ENCODE peak calls at places on chromosome 3, in nine cellular contexts. I is transverse colon, J is H1, N is IMR-90, R is gastrocnemius medialis, D is right lobe of liver, T is breast epithelium, U is thyroid gland, B is uterus. L is an unnamed sample.

GRCh38 chr3:117665311-117665710 is 955.7 kb downstream of the TUSC7 start:
- DNase-seq in I (peak; percentile 17), J (no peak), N (no peak), R (no peak), D (no peak), T (peak; percentile 54), U (peak; percentile 4), B (no peak), L (peak; percentile 19)

GRCh38 chr3:171461087-171461917 is 1.1 kb upstream of the TNIK start:
- DNase-seq in I (peak; percentile 60), J (no peak), N (peak; percentile 44), R (peak; percentile 60), D (no peak), T (no peak), U (peak; percentile 54), B (no peak), L (no peak)

GRCh38 chr3:120404876-120405275 is 45.9 kb downstream of the FSTL1 start:
- DNase-seq in I (no peak), J (no peak), N (peak; percentile 25), R (no peak), D (no peak), T (no peak), U (no peak), B (no peak), L (no peak)

GRCh38 chr3:11055496-11055895 is 62.9 kb downstream of the SLC6A1 start:
- DNase-seq in I (no peak), J (no peak), N (no peak), R (no peak), D (no peak), T (no peak), U (no peak), B (no peak), L (no peak)

GRCh38 chr3:171218069-171218468 is 191.5 kb upstream of the SLC2A2 start:
- DNase-seq in I (no peak), J (no peak), N (no peak), R (no peak), D (no peak), T (no peak), U (no peak), B (no peak), L (no peak)

GRCh38 chr3:122389197-122389596 is 5.2 kb downstream of the FAM162A start:
- DNase-seq in I (no peak), J (no peak), N (no peak), R (no peak), D (no peak), T (no peak), U (no peak), B (no peak), L (no peak)

GRCh38 chr3:145088917-145089316 is 1072.1 kb downstream of the PLOD2 start:
- DNase-seq in I (no peak), J (no peak), N (no peak), R (no peak), D (no peak), T (no peak), U (no peak), B (no peak), L (no peak)

GRCh38 chr3:111715911-111716523 is 120.9 kb upstream of the ZBED2 start:
- DNase-seq in I (peak; percentile 62), J (no peak), N (peak; percentile 45), R (no peak), D (peak; percentile 60), T (peak; percentile 59), U (peak; percentile 27), B (no peak), L (peak; percentile 29)

GRCh38 chr3:43320288-43320687 is 33.9 kb downstream of the SNRK start:
- DNase-seq in I (no peak), J (no peak), N (no peak), R (no peak), D (no peak), T (no peak), U (no peak), B (no peak), L (no peak)

GRCh38 chr3:110293660-110294059 is 778.0 kb upstream of the NECTIN3 start:
- DNase-seq in I (no peak), J (no peak), N (peak; percentile 37), R (no peak), D (no peak), T (no peak), U (no peak), B (no peak), L (no peak)

GRCh38 chr3:24242012-24242698 is 252.5 kb downstream of the THRB start:
- DNase-seq in I (no peak), J (no peak), N (peak; percentile 45), R (peak; percentile 62), D (no peak), T (no peak), U (no peak), B (no peak), L (peak; percentile 25)

GRCh38 chr3:15667484-15667883 is 65.9 kb downstream of the BTD start:
- DNase-seq in I (no peak), J (no peak), N (no peak), R (no peak), D (no peak), T (no peak), U (no peak), B (no peak), L (no peak)

GRCh38 chr3:171255236-171255806 is 204.9 kb downstream of the TNIK start:
- DNase-seq in I (no peak), J (no peak), N (no peak), R (no peak), D (no peak), T (no peak), U (peak; percentile 12), B (no peak), L (no peak)

GRCh38 chr3:183975981-183976662 is 41.6 kb downstream of the ABCC5 start:
- DNase-seq in I (no peak), J (no peak), N (peak; percentile 35), R (no peak), D (no peak), T (no peak), U (no peak), B (no peak), L (no peak)

GRCh38 chr3:64011685-64012084 is 11.6 kb downstream of the PSMD6 start:
- DNase-seq in I (no peak), J (no peak), N (peak; percentile 83), R (no peak), D (no peak), T (no peak), U (no peak), B (no peak), L (peak; percentile 78)

GRCh38 chr3:111619833-111620232 is 24.7 kb upstream of the ZBED2 start:
- DNase-seq in I (no peak), J (no peak), N (peak; percentile 21), R (no peak), D (no peak), T (no peak), U (peak; percentile 57), B (no peak), L (no peak)

GRCh38 chr3:195003893-195004289 is 267.1 kb downstream of the XXYLT1 start:
- DNase-seq in I (no peak), J (no peak), N (no peak), R (no peak), D (no peak), T (no peak), U (no peak), B (no peak), L (peak; percentile 13)

GRCh38 chr3:195001961-195002861 is 268.7 kb downstream of the XXYLT1 start:
- DNase-seq in I (peak; percentile 78), J (peak; percentile 38), N (peak; percentile 34), R (peak; percentile 24), D (peak; percentile 63), T (no peak), U (peak; percentile 86), B (peak; percentile 34), L (peak; percentile 42)

GRCh38 chr3:195005251-195005620 is 265.7 kb downstream of the XXYLT1 start:
- DNase-seq in I (no peak), J (no peak), N (no peak), R (no peak), D (peak; percentile 33), T (no peak), U (no peak), B (no peak), L (no peak)

GRCh38 chr3:195004512-195005250 is 266.3 kb downstream of the XXYLT1 start:
- DNase-seq in I (no peak), J (no peak), N (no peak), R (no peak), D (peak; percentile 33), T (no peak), U (no peak), B (no peak), L (no peak)

GRCh38 chr3:195003006-195003892 is 267.7 kb downstream of the XXYLT1 start:
- DNase-seq in I (peak; percentile 26), J (no peak), N (no peak), R (peak; percentile 55), D (peak; percentile 43), T (no peak), U (peak; percentile 20), B (peak; percentile 77), L (peak; percentile 35)
- TF ChIP-seq POLR2A in I (no peak), J (no peak), N (no peak), R (no peak), D (no peak), T (no peak), U (no peak), B (no peak), L (no peak)

GRCh38 chr3:39408493-39409372 is 2.2 kb downstream of the RPSA start:
- DNase-seq in I (no peak), J (no peak), N (no peak), R (no peak), D (no peak), T (no peak), U (no peak), B (no peak), L (no peak)
- H3K4me1 ChIP-seq in I (peaks cover 6% of the 10 kb centered on the region), J (peaks cover 14% of the 10 kb centered on the region), N (peaks cover 2% of the 10 kb centered on the region), R (peaks cover 17% of the 10 kb centered on the region), D (no peaks in the 10 kb centered on the region), T (no peaks in the 10 kb centered on the region), U (peaks cover 11% of the 10 kb centered on the region), B (no peaks in the 10 kb centered on the region), L (peaks cover 6% of the 10 kb centered on the region)

GRCh38 chr3:9316881-9317341 is 45.9 kb upstream of the THUMPD3 start:
- DNase-seq in I (peak; percentile 16), J (no peak), N (peak; percentile 56), R (no peak), D (no peak), T (no peak), U (no peak), B (peak; percentile 57), L (peak; percentile 23)
- TF ChIP-seq POLR2A in I (no peak), J (peak; percentile 38), N (no peak), R (no peak), D (no peak), T (no peak), U (no peak), B (no peak), L (no peak)

GRCh38 chr3:44989141-44989540 is 13.1 kb downstream of the EXOSC7 start:
- DNase-seq in I (no peak), J (peak; percentile 15), N (no peak), R (no peak), D (no peak), T (no peak), U (no peak), B (no peak), L (no peak)
- H3K4me1 ChIP-seq in I (no peaks in the 10 kb centered on the region), J (peaks cover 8% of the 10 kb centered on the region), N (peaks cover 15% of the 10 kb centered on the region), R (peaks cover 56% of the 10 kb centered on the region), D (no peaks in the 10 kb centered on the region), T (no peaks in the 10 kb centered on the region), U (peaks cover 38% of the 10 kb centered on the region), B (no peaks in the 10 kb centered on the region), L (peaks cover 35% of the 10 kb centered on the region)